ENCODE peak calls at places on chromosomes 16 and 17, in four cellular contexts. Q is A549, B is K562, R is WTC11. O is an unnamed sample.

GRCh38 chr16:72029567-72030271 is 21.2 kb downstream of the DHODH start:
- DNase-seq in Q (no peak), B (no peak), R (no peak), O (no peak)

GRCh38 chr17:77609553-77610517 is 348.7 kb upstream of the TNRC6C start:
- DNase-seq in Q (no peak), B (peak; percentile 10), R (no peak), O (no peak)

GRCh38 chr17:57945999-57946797 is 9.0 kb downstream of the CUEDC1 start:
- DNase-seq in Q (no peak), B (no peak), R (no peak), O (no peak)

GRCh38 chr17:45347451-45347850 is 30.6 kb upstream of the MAP3K14 start:
- DNase-seq in Q (no peak), B (no peak), R (no peak), O (no peak)

GRCh38 chr17:28896884-28897768 is at the start of gene FLOT2:
- DNase-seq in Q (peak; percentile 36), B (peak; percentile 84), R (peak; percentile 72), O (peak; percentile 78)

GRCh38 chr16:22623351-22623781 is 112.7 kb downstream of the NPIPB5 start:
- DNase-seq in Q (no peak), B (no peak), R (no peak), O (no peak)

GRCh38 chr16:50628156-50628802 is 52.8 kb downstream of the SNX20 start:
- DNase-seq in Q (no peak), B (no peak), R (no peak), O (no peak)

GRCh38 chr16:53913082-53913870 is 209.3 kb downstream of the FTO start:
- DNase-seq in Q (peak; percentile 18), B (no peak), R (no peak), O (no peak)

GRCh38 chr16:87956771-87957279 is 5.6 kb downstream of the BANP start:
- DNase-seq in Q (peak; percentile 57), B (peak; percentile 68), R (no peak), O (no peak)
- TF ChIP-seq CTCF in Q (peak; percentile 14), B (peak; percentile 42), R (no peak), O (peak; percentile 47)

DNA sequence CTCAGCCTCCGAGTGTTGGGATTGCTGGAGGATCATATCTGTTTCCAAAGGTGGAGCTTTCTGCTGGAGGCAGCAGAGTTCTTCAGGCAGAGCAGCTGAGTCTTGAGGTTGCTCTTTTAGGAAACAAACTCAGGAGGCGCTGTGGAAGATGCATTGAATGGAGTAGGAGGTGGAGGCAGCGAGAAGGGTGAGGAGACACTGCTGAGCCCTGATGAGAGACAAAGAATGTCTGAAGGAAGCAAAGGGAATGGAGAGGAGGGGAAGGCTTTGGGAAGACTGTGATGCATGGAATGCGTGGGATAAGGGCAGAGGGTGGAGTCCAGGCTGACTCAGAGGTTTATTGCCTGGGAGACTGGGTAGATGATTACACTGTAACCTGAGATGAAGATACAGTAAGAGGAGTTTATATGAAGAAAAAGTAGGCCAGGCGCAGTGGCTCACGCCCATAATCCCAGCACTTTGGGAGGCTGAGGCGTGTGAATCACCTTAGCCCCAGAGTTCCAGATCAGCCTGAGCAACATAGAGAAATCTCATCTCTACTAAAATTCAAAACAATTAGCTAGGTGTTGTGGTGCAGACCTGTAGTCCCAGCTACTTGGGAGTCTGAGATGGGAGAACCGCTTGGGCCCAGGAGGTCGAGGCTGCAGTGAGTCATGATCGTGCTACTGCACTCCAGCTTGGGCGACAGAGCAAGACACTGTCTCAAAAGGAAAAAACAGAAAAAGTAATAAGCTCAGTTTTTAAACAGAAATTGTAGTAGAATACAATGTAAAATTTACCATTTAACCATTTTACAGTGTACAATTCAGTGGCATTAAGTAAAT is 17.8 kb upstream of the TMEM219 start:
- DNase-seq in Q (peak; percentile 99), B (peak; percentile 83), R (peak; percentile 19), O (peak; percentile 28)
- TF ChIP-seq CTCF in Q (peak; percentile 64), B (peak; percentile 73), R (no peak), O (no peak)

DNA sequence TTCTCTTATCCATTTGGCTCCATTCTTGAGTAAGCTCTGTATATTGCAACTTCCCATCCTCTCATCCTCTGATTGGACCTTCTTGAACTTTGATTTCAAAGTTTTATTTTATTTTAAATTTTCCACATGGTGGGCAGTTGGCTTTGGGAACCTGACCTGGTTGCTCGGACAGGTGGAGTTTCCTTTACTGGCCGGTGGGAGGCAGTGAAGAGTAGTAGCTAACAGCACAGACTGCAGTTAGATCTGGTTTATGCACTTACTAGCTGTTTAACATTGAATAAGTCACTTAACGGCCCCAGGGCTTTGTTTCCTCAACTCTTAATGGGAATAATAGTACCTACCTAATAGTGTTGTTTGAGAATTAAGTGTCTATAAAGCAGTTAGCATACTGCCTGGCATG is 92.8 kb downstream of the GPR139 start:
- DNase-seq in Q (peak; percentile 39), B (peak; percentile 27), R (peak; percentile 41), O (peak; percentile 15)
- TF ChIP-seq CTCF in Q (peak; percentile 37), B (peak; percentile 63), R (peak; percentile 46), O (peak; percentile 54)

DNA sequence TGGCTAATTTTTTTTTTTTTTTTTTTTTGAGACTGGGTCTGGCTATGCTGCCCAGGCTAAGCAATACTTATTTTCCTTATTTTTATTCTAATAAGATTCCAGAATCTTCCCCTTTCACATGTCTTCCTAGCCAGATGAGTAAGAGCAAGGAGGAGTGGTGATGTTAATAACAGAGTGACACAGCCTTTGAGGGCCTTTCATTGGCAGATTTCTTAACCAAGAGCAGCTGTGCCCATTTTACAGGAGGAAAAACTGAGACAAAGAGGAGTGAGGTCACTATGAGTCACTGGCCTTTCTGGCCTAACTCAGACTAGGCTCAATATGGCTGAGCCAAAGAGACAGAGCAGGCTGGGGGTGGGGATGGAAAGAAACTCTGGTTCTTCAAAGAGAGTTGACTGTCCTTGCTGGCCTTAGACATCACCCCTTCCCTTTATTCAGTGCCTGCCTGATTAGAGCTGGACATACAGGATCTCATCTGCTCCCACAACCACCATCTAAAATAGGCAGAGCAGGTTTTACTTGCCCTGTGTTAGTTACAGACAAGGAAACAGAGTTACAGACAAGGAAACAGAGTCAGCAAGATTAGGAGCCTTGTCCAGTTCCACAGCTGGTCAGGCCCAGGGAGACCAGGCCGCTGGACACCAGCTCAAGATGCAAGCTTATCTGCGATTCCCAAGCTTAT is 50.0 kb upstream of the TOB1 start:
- DNase-seq in Q (no peak), B (no peak), R (no peak), O (no peak)
- TF ChIP-seq CTCF in Q (no peak), B (no peak), R (no peak), O (no peak)